ENCODE peak calls at places on chromosomes 7 and 10, in eight cellular contexts. One of them, this sample, is unnamed.

GRCh38 chr10:73859441-73860049 is 14.8 kb downstream of the CAMK2G start:
- DNase-seq in AG09309: no peak
- DNase-seq in psoas muscle: no peak
- DNase-seq in thoracic aorta: no peak
- DNase-seq in GM23338: no peak
- DNase-seq in uterus: no peak
- DNase-seq in tibial artery: no peak
- DNase-seq in esophagus muscularis mucosa: no peak
- DNase-seq in this sample: no peak

GRCh38 chr10:86221442-86222335 is 144.9 kb downstream of the GRID1 start:
- DNase-seq in AG09309: no peak
- DNase-seq in psoas muscle: no peak
- DNase-seq in thoracic aorta: no peak
- DNase-seq in GM23338: no peak
- DNase-seq in uterus: no peak
- DNase-seq in tibial artery: no peak
- DNase-seq in esophagus muscularis mucosa: no peak
- DNase-seq in this sample: no peak

GRCh38 chr7:20033621-20034200 is 183.5 kb downstream of the MACC1 start:
- DNase-seq in AG09309: peak
- DNase-seq in psoas muscle: no peak
- DNase-seq in thoracic aorta: no peak
- DNase-seq in GM23338: no peak
- DNase-seq in uterus: peak
- DNase-seq in tibial artery: no peak
- DNase-seq in esophagus muscularis mucosa: no peak
- DNase-seq in this sample: no peak

GRCh38 chr10:90871279-90871760 is 454 bp upstream of the RPP30 start:
- DNase-seq in AG09309: no peak
- DNase-seq in psoas muscle: no peak
- DNase-seq in thoracic aorta: no peak
- DNase-seq in GM23338: peak
- DNase-seq in uterus: peak
- DNase-seq in tibial artery: no peak
- DNase-seq in esophagus muscularis mucosa: no peak
- DNase-seq in this sample: peak

GRCh38 chr7:16066805-16067459 is 354.4 kb downstream of the CRPPA start:
- DNase-seq in AG09309: no peak
- DNase-seq in psoas muscle: no peak
- DNase-seq in thoracic aorta: no peak
- DNase-seq in GM23338: peak
- DNase-seq in uterus: no peak
- DNase-seq in tibial artery: no peak
- DNase-seq in esophagus muscularis mucosa: no peak
- DNase-seq in this sample: no peak

GRCh38 chr10:45809829-45810228 is 37.5 kb downstream of the AGAP4 start:
- DNase-seq in AG09309: no peak
- DNase-seq in psoas muscle: no peak
- DNase-seq in thoracic aorta: no peak
- DNase-seq in GM23338: peak
- DNase-seq in uterus: no peak
- DNase-seq in tibial artery: no peak
- DNase-seq in esophagus muscularis mucosa: no peak
- DNase-seq in this sample: peak

GRCh38 chr7:65251851-65252620 is 121.6 kb upstream of the ZNF92 start:
- DNase-seq in AG09309: no peak
- DNase-seq in psoas muscle: peak
- DNase-seq in thoracic aorta: no peak
- DNase-seq in GM23338: peak
- DNase-seq in uterus: peak
- DNase-seq in tibial artery: no peak
- DNase-seq in esophagus muscularis mucosa: peak
- DNase-seq in this sample: peak

GRCh38 chr7:122699017-122699416 is at the start of gene RNF133:
- DNase-seq in AG09309: no peak
- DNase-seq in psoas muscle: no peak
- DNase-seq in thoracic aorta: no peak
- DNase-seq in GM23338: no peak
- DNase-seq in uterus: no peak
- DNase-seq in tibial artery: no peak
- DNase-seq in esophagus muscularis mucosa: no peak
- DNase-seq in this sample: no peak

GRCh38 chr7:142927085-142927745 is 6.3 kb downstream of the TRPV5 start:
- DNase-seq in AG09309: no peak
- DNase-seq in psoas muscle: no peak
- DNase-seq in thoracic aorta: no peak
- DNase-seq in GM23338: no peak
- DNase-seq in uterus: no peak
- DNase-seq in tibial artery: no peak
- DNase-seq in esophagus muscularis mucosa: no peak
- DNase-seq in this sample: no peak

GRCh38 chr7:125871431-125871830 is 941.8 kb upstream of the POT1 start:
- DNase-seq in AG09309: no peak
- DNase-seq in psoas muscle: no peak
- DNase-seq in thoracic aorta: no peak
- DNase-seq in GM23338: no peak
- DNase-seq in uterus: no peak
- DNase-seq in tibial artery: no peak
- DNase-seq in esophagus muscularis mucosa: no peak
- DNase-seq in this sample: no peak

GRCh38 chr10:22658745-22659410 is 55.5 kb downstream of the PIP4K2A start:
- DNase-seq in AG09309: no peak
- DNase-seq in psoas muscle: no peak
- DNase-seq in thoracic aorta: no peak
- DNase-seq in GM23338: no peak
- DNase-seq in uterus: no peak
- DNase-seq in tibial artery: no peak
- DNase-seq in esophagus muscularis mucosa: no peak
- DNase-seq in this sample: no peak

GRCh38 chr10:92291610-92291859 is 568 bp downstream of the MARCHF5 start:
- DNase-seq in AG09309: no peak
- DNase-seq in psoas muscle: no peak
- DNase-seq in thoracic aorta: no peak
- DNase-seq in GM23338: no peak
- DNase-seq in uterus: peak
- DNase-seq in tibial artery: no peak
- DNase-seq in esophagus muscularis mucosa: no peak
- DNase-seq in this sample: no peak

GRCh38 chr10:131142446-131143380 is 168.8 kb downstream of the TCERG1L start:
- DNase-seq in AG09309: no peak
- DNase-seq in psoas muscle: no peak
- DNase-seq in thoracic aorta: no peak
- DNase-seq in GM23338: no peak
- DNase-seq in uterus: no peak
- DNase-seq in tibial artery: no peak
- DNase-seq in esophagus muscularis mucosa: no peak
- DNase-seq in this sample: peak

GRCh38 chr7:150992051-150992640 is 1.3 kb downstream of the NOS3 start:
- DNase-seq in AG09309: no peak
- DNase-seq in psoas muscle: no peak
- DNase-seq in thoracic aorta: no peak
- DNase-seq in GM23338: no peak
- DNase-seq in uterus: no peak
- DNase-seq in tibial artery: no peak
- DNase-seq in esophagus muscularis mucosa: no peak
- DNase-seq in this sample: no peak

GRCh38 chr10:112184052-112184371 is 447 bp upstream of the GPAM start:
- DNase-seq in AG09309: no peak
- DNase-seq in psoas muscle: no peak
- DNase-seq in thoracic aorta: no peak
- DNase-seq in GM23338: no peak
- DNase-seq in uterus: no peak
- DNase-seq in tibial artery: no peak
- DNase-seq in esophagus muscularis mucosa: no peak
- DNase-seq in this sample: no peak

GRCh38 chr10:79063071-79063491 is 5.7 kb upstream of the ZMIZ1 start:
- DNase-seq in AG09309: no peak
- DNase-seq in psoas muscle: peak
- DNase-seq in thoracic aorta: no peak
- DNase-seq in GM23338: no peak
- DNase-seq in uterus: peak
- DNase-seq in tibial artery: peak
- DNase-seq in esophagus muscularis mucosa: no peak
- DNase-seq in this sample: no peak

GRCh38 chr7:136998495-136998894 is 130.0 kb downstream of the CHRM2 start:
- DNase-seq in AG09309: no peak
- DNase-seq in psoas muscle: no peak
- DNase-seq in thoracic aorta: no peak
- DNase-seq in GM23338: no peak
- DNase-seq in uterus: no peak
- DNase-seq in tibial artery: no peak
- DNase-seq in esophagus muscularis mucosa: no peak
- DNase-seq in this sample: no peak

GRCh38 chr10:62244785-62245595 is 23.7 kb downstream of the RTKN2 start:
- DNase-seq in AG09309: peak
- DNase-seq in psoas muscle: no peak
- DNase-seq in thoracic aorta: no peak
- DNase-seq in GM23338: peak
- DNase-seq in uterus: peak
- DNase-seq in tibial artery: no peak
- DNase-seq in esophagus muscularis mucosa: no peak
- DNase-seq in this sample: no peak

DNA sequence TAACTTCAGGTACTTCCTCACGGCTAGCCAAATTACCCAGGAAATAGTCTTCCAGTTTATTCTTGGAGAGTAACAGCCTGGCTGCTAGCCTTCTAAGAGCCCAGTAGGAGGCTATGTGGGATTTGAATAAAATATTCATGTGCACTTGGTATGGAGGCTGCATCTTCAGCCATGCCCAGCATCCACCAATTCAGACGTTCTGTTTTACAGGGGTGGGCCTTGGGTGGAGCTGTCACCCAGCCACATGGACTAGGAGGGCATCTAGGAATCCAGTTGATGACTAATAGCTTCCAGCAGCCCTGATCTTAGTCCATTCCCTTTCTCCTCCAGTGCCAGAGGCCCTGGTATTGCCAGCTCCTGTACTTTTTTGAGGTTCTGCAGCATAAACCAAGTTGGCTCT is 66.3 kb upstream of the ZRANB1 start:
- DNase-seq in AG09309: peak
- DNase-seq in psoas muscle: no peak
- DNase-seq in thoracic aorta: no peak
- DNase-seq in GM23338: peak
- DNase-seq in uterus: no peak
- DNase-seq in tibial artery: no peak
- DNase-seq in esophagus muscularis mucosa: no peak
- DNase-seq in this sample: no peak
- TF ChIP-seq CTCF in AG09309: peak
- TF ChIP-seq CTCF in psoas muscle: no peak
- TF ChIP-seq CTCF in thoracic aorta: no peak
- TF ChIP-seq CTCF in GM23338: no peak
- TF ChIP-seq CTCF in uterus: no peak
- TF ChIP-seq CTCF in tibial artery: no peak
- TF ChIP-seq CTCF in esophagus muscularis mucosa: no peak
- TF ChIP-seq CTCF in this sample: no peak

GRCh38 chr7:5430612-5430947 is 6.9 kb upstream of the TNRC18 start:
- DNase-seq in AG09309: no peak
- DNase-seq in psoas muscle: no peak
- DNase-seq in thoracic aorta: no peak
- DNase-seq in GM23338: no peak
- DNase-seq in uterus: no peak
- DNase-seq in tibial artery: no peak
- DNase-seq in esophagus muscularis mucosa: no peak
- DNase-seq in this sample: no peak

GRCh38 chr7:5428470-5429252 is 5.0 kb upstream of the TNRC18 start:
- DNase-seq in AG09309: peak
- DNase-seq in psoas muscle: peak
- DNase-seq in thoracic aorta: no peak
- DNase-seq in GM23338: peak
- DNase-seq in uterus: peak
- DNase-seq in tibial artery: peak
- DNase-seq in esophagus muscularis mucosa: peak
- DNase-seq in this sample: peak

GRCh38 chr7:5429857-5430611 is 6.4 kb upstream of the TNRC18 start:
- DNase-seq in AG09309: no peak
- DNase-seq in psoas muscle: peak
- DNase-seq in thoracic aorta: no peak
- DNase-seq in GM23338: peak
- DNase-seq in uterus: peak
- DNase-seq in tibial artery: peak
- DNase-seq in esophagus muscularis mucosa: no peak
- DNase-seq in this sample: no peak

GRCh38 chr7:5431485-5432118 is 8.0 kb upstream of the TNRC18 start:
- DNase-seq in AG09309: no peak
- DNase-seq in psoas muscle: no peak
- DNase-seq in thoracic aorta: no peak
- DNase-seq in GM23338: no peak
- DNase-seq in uterus: no peak
- DNase-seq in tibial artery: no peak
- DNase-seq in esophagus muscularis mucosa: no peak
- DNase-seq in this sample: no peak

DNA sequence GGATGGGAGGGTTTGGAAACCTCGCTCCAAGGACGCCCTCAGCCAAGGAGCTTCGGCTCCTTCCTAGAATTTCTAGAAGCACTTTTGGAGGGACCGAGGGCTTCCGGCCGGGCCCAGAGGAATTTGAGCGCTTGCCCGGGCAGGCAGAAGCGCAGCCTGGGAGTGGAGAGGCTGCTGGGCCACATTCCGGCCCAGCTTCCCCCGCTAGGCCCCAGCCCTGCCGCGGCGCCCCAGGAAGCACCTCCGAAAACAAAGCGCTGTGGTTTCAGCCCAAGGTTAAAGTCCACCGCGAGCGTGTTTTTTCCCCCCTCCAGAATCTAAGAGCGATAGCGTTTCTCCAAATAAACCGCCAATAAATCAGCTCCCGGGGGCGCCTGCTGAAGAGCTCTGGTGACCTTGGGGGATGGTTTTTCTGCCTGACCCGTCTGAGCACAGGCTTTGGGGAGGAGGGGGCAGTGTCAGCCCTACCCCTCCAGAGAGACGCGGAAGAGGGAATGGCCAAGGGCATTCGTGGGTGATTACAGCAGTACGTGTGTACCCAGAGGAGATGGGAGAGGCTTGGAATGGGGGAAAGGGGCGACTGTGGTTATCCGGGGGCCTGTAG is 5.7 kb upstream of the TNRC18 start:
- DNase-seq in AG09309: no peak
- DNase-seq in psoas muscle: peak
- DNase-seq in thoracic aorta: no peak
- DNase-seq in GM23338: peak
- DNase-seq in uterus: no peak
- DNase-seq in tibial artery: no peak
- DNase-seq in esophagus muscularis mucosa: no peak
- DNase-seq in this sample: no peak
- H3K4me3 ChIP-seq in AG09309: peak
- H3K4me3 ChIP-seq in psoas muscle: peak
- H3K4me3 ChIP-seq in thoracic aorta: peak
- H3K4me3 ChIP-seq in GM23338: peak
- H3K4me3 ChIP-seq in uterus: peak
- H3K4me3 ChIP-seq in tibial artery: peak
- H3K4me3 ChIP-seq in esophagus muscularis mucosa: peak
- H3K4me3 ChIP-seq in this sample: peak

GRCh38 chr7:35694784-35695627 is at the start of gene HERPUD2:
- DNase-seq in AG09309: peak
- DNase-seq in psoas muscle: peak
- DNase-seq in thoracic aorta: peak
- DNase-seq in GM23338: peak
- DNase-seq in uterus: peak
- DNase-seq in tibial artery: peak
- DNase-seq in esophagus muscularis mucosa: peak
- DNase-seq in this sample: peak
- TF ChIP-seq CTCF in AG09309: no peak
- TF ChIP-seq CTCF in psoas muscle: no peak
- TF ChIP-seq CTCF in thoracic aorta: no peak
- TF ChIP-seq CTCF in GM23338: no peak
- TF ChIP-seq CTCF in uterus: no peak
- TF ChIP-seq CTCF in tibial artery: no peak
- TF ChIP-seq CTCF in esophagus muscularis mucosa: no peak
- TF ChIP-seq CTCF in this sample: peak

GRCh38 chr7:93146465-93147127 is 1.6 kb downstream of the SAMD9L start:
- DNase-seq in AG09309: no peak
- DNase-seq in psoas muscle: no peak
- DNase-seq in thoracic aorta: no peak
- DNase-seq in GM23338: no peak
- DNase-seq in uterus: no peak
- DNase-seq in tibial artery: no peak
- DNase-seq in esophagus muscularis mucosa: no peak
- DNase-seq in this sample: no peak
- H3K4me3 ChIP-seq in AG09309: peak
- H3K4me3 ChIP-seq in psoas muscle: peak
- H3K4me3 ChIP-seq in thoracic aorta: peak
- H3K4me3 ChIP-seq in GM23338: no peak
- H3K4me3 ChIP-seq in uterus: peak
- H3K4me3 ChIP-seq in tibial artery: peak
- H3K4me3 ChIP-seq in esophagus muscularis mucosa: peak
- H3K4me3 ChIP-seq in this sample: peak